ENCODE peak calls at places on chromosomes 7 and 10, in seven cellular contexts. W is amygdala, V is Kasumi-1, R is NCI-H1092, Q is left kidney, L is mucosa of gallbladder, X is Calu3. S is an unnamed sample.

GRCh38 chr10:74223755-74224530 is 72.9 kb downstream of the ADK start:
- DNase-seq in W (no peak), V (no peak), R (no peak), Q (no peak), L (no peak), X (no peak), S (no peak)

GRCh38 chr10:119297207-119297968 is 90.0 kb downstream of the GRK5 start:
- DNase-seq in W (no peak), V (no peak), R (no peak), Q (no peak), L (no peak), X (no peak), S (no peak)

GRCh38 chr7:53811555-53812079 is 730.6 kb upstream of the VSTM2A start:
- DNase-seq in W (no peak), V (no peak), R (no peak), Q (peak), L (no peak), X (no peak), S (no peak)

GRCh38 chr10:43315535-43316245 is 48.8 kb upstream of the RASGEF1A start:
- DNase-seq in W (no peak), V (no peak), R (no peak), Q (no peak), L (peak), X (peak), S (no peak)

GRCh38 chr10:125149278-125150047 is 10.9 kb downstream of the CTBP2 start:
- DNase-seq in W (no peak), V (peak), R (peak), Q (no peak), L (peak), X (peak), S (no peak)

GRCh38 chr7:100016209-100016901 is 959 bp downstream of the ZKSCAN1 start:
- DNase-seq in W (peak), V (peak), R (no peak), Q (peak), L (peak), X (no peak), S (no peak)

GRCh38 chr7:26101471-26102151 is 50.4 kb upstream of the NFE2L3 start:
- DNase-seq in W (no peak), V (no peak), R (no peak), Q (peak), L (no peak), X (no peak), S (no peak)

GRCh38 chr10:5692476-5693358 is 8.1 kb downstream of the TASOR2 start:
- DNase-seq in W (no peak), V (peak), R (peak), Q (peak), L (no peak), X (peak), S (peak)

GRCh38 chr10:87068281-87068680 is 26.4 kb downstream of the GLUD1 start:
- DNase-seq in W (no peak), V (no peak), R (no peak), Q (no peak), L (no peak), X (no peak), S (no peak)

GRCh38 chr10:35607475-35608316 is 2.6 kb downstream of the GJD4 start:
- DNase-seq in W (no peak), V (no peak), R (no peak), Q (peak), L (no peak), X (no peak), S (no peak)

GRCh38 chr10:1464866-1465265 is 272.5 kb downstream of the ADARB2 start:
- DNase-seq in W (no peak), V (no peak), R (no peak), Q (peak), L (no peak), X (no peak), S (no peak)

GRCh38 chr10:44402465-44403205 is 17.7 kb upstream of the CXCL12 start:
- DNase-seq in W (no peak), V (no peak), R (no peak), Q (peak), L (no peak), X (no peak), S (no peak)

GRCh38 chr7:15914611-15915010 is 228.1 kb upstream of the MEOX2 start:
- DNase-seq in W (no peak), V (no peak), R (no peak), Q (no peak), L (no peak), X (no peak), S (no peak)

GRCh38 chr10:125262414-125262813 is 102.1 kb upstream of the CTBP2 start:
- DNase-seq in W (no peak), V (no peak), R (no peak), Q (no peak), L (no peak), X (no peak), S (no peak)

GRCh38 chr10:116836087-116836486 is 13.2 kb upstream of the ENO4 start:
- DNase-seq in W (no peak), V (no peak), R (peak), Q (peak), L (no peak), X (no peak), S (no peak)

GRCh38 chr10:132476146-132477065 is 61.2 kb upstream of the INPP5A start:
- DNase-seq in W (no peak), V (no peak), R (no peak), Q (no peak), L (no peak), X (no peak), S (no peak)

GRCh38 chr7:100213672-100214071 is 6.1 kb upstream of the PVRIG start:
- DNase-seq in W (no peak), V (no peak), R (no peak), Q (peak), L (no peak), X (no peak), S (no peak)

GRCh38 chr7:117251687-117252086 is 71.2 kb downstream of the WNT2 start:
- DNase-seq in W (no peak), V (no peak), R (no peak), Q (no peak), L (no peak), X (no peak), S (no peak)

GRCh38 chr7:50199824-50200223 is 104.7 kb upstream of the IKZF1 start:
- DNase-seq in W (no peak), V (no peak), R (no peak), Q (no peak), L (no peak), X (no peak), S (no peak)

GRCh38 chr10:124239666-124240065 is 146.3 kb upstream of the CHST15 start:
- DNase-seq in W (no peak), V (no peak), R (no peak), Q (no peak), L (no peak), X (no peak), S (no peak)

GRCh38 chr10:76435154-76435553 is 1003.7 kb downstream of the LRMDA start:
- DNase-seq in W (no peak), V (no peak), R (no peak), Q (no peak), L (no peak), X (no peak), S (no peak)

GRCh38 chr7:133654547-133654946 is 401.7 kb downstream of the EXOC4 start:
- DNase-seq in W (no peak), V (no peak), R (no peak), Q (no peak), L (no peak), X (no peak), S (no peak)

GRCh38 chr10:11002916-11003315 is 14.8 kb upstream of the CELF2 start:
- DNase-seq in W (no peak), V (no peak), R (no peak), Q (no peak), L (no peak), X (no peak), S (no peak)

GRCh38 chr7:94338921-94339371 is 55.7 kb upstream of the COL1A2 start:
- DNase-seq in W (no peak), V (no peak), R (no peak), Q (no peak), L (no peak), X (no peak), S (no peak)

GRCh38 chr10:103224133-103224532 is 21.6 kb upstream of the RPEL1 start:
- DNase-seq in W (no peak), V (no peak), R (no peak), Q (no peak), L (no peak), X (no peak), S (no peak)

GRCh38 chr7:105020926-105021325 is 6.9 kb downstream of the KMT2E start:
- DNase-seq in W (no peak), V (peak), R (no peak), Q (no peak), L (no peak), X (no peak), S (no peak)

GRCh38 chr7:92655346-92655884 is 65.2 kb upstream of the FAM133B start:
- DNase-seq in W (no peak), V (no peak), R (no peak), Q (no peak), L (no peak), X (no peak), S (no peak)

S was measured in lung.